ENCODE peak calls at places on chromosomes 12 and 14, in seven cellular contexts. F is transverse colon, C is coronary artery, L is retinal pigment epithelial cell, R is H1, G is psoas muscle, B is RWPE1. U is an unnamed sample.

GRCh38 chr12:69054343-69055056 is 121.5 kb upstream of the CPM start:
- DNase-seq in F (no peak), C (no peak), L (no peak), R (no peak), G (no peak), B (no peak), U (no peak)

GRCh38 chr12:116459921-116460666 is 99.1 kb upstream of the MAP1LC3B2 start:
- DNase-seq in F (peak), C (no peak), L (no peak), R (no peak), G (no peak), B (no peak), U (no peak)

GRCh38 chr14:98099527-98099926 is 1172.5 kb downstream of the BCL11B start:
- DNase-seq in F (no peak), C (no peak), L (no peak), R (no peak), G (no peak), B (no peak), U (no peak)

GRCh38 chr12:63814146-63814774 is 30.2 kb upstream of the SRGAP1 start:
- DNase-seq in F (no peak), C (no peak), L (no peak), R (no peak), G (no peak), B (no peak), U (no peak)

GRCh38 chr12:57603758-57604453 is 718 bp upstream of the DTX3 start:
- DNase-seq in F (peak), C (peak), L (no peak), R (no peak), G (peak), B (no peak), U (peak)

GRCh38 chr12:857611-858010 is 91.9 kb downstream of the RAD52 start:
- DNase-seq in F (no peak), C (no peak), L (no peak), R (no peak), G (peak), B (peak), U (peak)

GRCh38 chr12:52010152-52010622 is 3.4 kb downstream of the TAMALIN start:
- DNase-seq in F (peak), C (no peak), L (no peak), R (peak), G (peak), B (no peak), U (no peak)

GRCh38 chr14:61343991-61344405 is 22.6 kb downstream of the PRKCH start:
- DNase-seq in F (no peak), C (no peak), L (no peak), R (no peak), G (no peak), B (no peak), U (no peak)

GRCh38 chr12:2264622-2265306 is 212.0 kb downstream of the CACNA1C start:
- DNase-seq in F (peak), C (no peak), L (no peak), R (no peak), G (peak), B (peak), U (no peak)

GRCh38 chr12:117118838-117119591 is 19.8 kb upstream of the TESC start:
- DNase-seq in F (no peak), C (no peak), L (no peak), R (no peak), G (no peak), B (no peak), U (peak)

GRCh38 chr12:102676812-102677211 is 196.4 kb upstream of the IGF1 start:
- DNase-seq in F (no peak), C (no peak), L (no peak), R (no peak), G (no peak), B (no peak), U (no peak)

GRCh38 chr14:102046337-102047278 is 40.2 kb downstream of the HSP90AA1 start:
- DNase-seq in F (peak), C (peak), L (peak), R (peak), G (peak), B (peak), U (peak)

GRCh38 chr12:632102-632696 is 31.0 kb downstream of the NINJ2 start:
- DNase-seq in F (no peak), C (peak), L (peak), R (no peak), G (peak), B (peak), U (no peak)

GRCh38 chr12:10101042-10101579 is 2.3 kb upstream of the CLEC1A start:
- DNase-seq in F (no peak), C (no peak), L (no peak), R (no peak), G (no peak), B (peak), U (no peak)

GRCh38 chr12:96177013-96177412 is 17.2 kb upstream of the ELK3 start:
- DNase-seq in F (no peak), C (no peak), L (no peak), R (no peak), G (no peak), B (peak), U (no peak)

GRCh38 chr14:24816011-24816928 is 182.3 kb upstream of the GZMB start:
- DNase-seq in F (peak), C (no peak), L (no peak), R (no peak), G (no peak), B (no peak), U (no peak)

GRCh38 chr14:101193845-101194355 is 290.4 kb upstream of the RTL1 start:
- DNase-seq in F (no peak), C (peak), L (no peak), R (no peak), G (no peak), B (no peak), U (no peak)

GRCh38 chr12:46258129-46258528 is 10.7 kb downstream of the SLC38A1 start:
- DNase-seq in F (no peak), C (no peak), L (no peak), R (no peak), G (no peak), B (no peak), U (no peak)

GRCh38 chr12:570237-570925 is 92.9 kb downstream of the NINJ2 start:
- DNase-seq in F (peak), C (peak), L (peak), R (no peak), G (peak), B (peak), U (no peak)

GRCh38 chr12:128382946-128383739 is 116.2 kb downstream of the TMEM132C start:
- DNase-seq in F (no peak), C (no peak), L (no peak), R (no peak), G (no peak), B (no peak), U (no peak)

GRCh38 chr12:113932411-113933196 is 33.5 kb downstream of the RBM19 start:
- DNase-seq in F (no peak), C (no peak), L (no peak), R (no peak), G (peak), B (no peak), U (peak)

GRCh38 chr12:111180830-111181726 is 187.8 kb downstream of the PHETA1 start:
- DNase-seq in F (peak), C (no peak), L (no peak), R (no peak), G (peak), B (no peak), U (no peak)

GRCh38 chr14:21921453-21921852 is 247.8 kb upstream of the OR4E1 start:
- DNase-seq in F (no peak), C (no peak), L (no peak), R (no peak), G (no peak), B (no peak), U (no peak)

GRCh38 chr14:32329146-32329545 is at the start of gene AKAP6:
- DNase-seq in F (no peak), C (no peak), L (no peak), R (no peak), G (no peak), B (no peak), U (peak)

GRCh38 chr12:53751336-53752191 is at the start of gene CISTR:
- DNase-seq in F (peak), C (no peak), L (no peak), R (no peak), G (peak), B (no peak), U (peak)

GRCh38 chr14:31942216-31942841 is 134.8 kb upstream of the ARHGAP5 start:
- DNase-seq in F (no peak), C (no peak), L (no peak), R (no peak), G (no peak), B (no peak), U (no peak)

GRCh38 chr14:105052110-105052458 is 13.1 kb downstream of the GPR132 start:
- DNase-seq in F (no peak), C (no peak), L (no peak), R (no peak), G (no peak), B (no peak), U (no peak)

GRCh38 chr12:1929985-1930815 is 11.7 kb upstream of the CACNA2D4 start:
- DNase-seq in F (no peak), C (peak), L (no peak), R (no peak), G (no peak), B (no peak), U (peak)

GRCh38 chr14:67495827-67496226 is 7.3 kb upstream of the TMEM229B start:
- DNase-seq in F (no peak), C (no peak), L (no peak), R (no peak), G (no peak), B (no peak), U (no peak)

GRCh38 chr14:67500981-67501380 is 12.5 kb upstream of the TMEM229B start:
- DNase-seq in F (no peak), C (no peak), L (no peak), R (no peak), G (no peak), B (no peak), U (no peak)

GRCh38 chr14:67493092-67493717 is 4.7 kb upstream of the TMEM229B start:
- DNase-seq in F (no peak), C (no peak), L (no peak), R (no peak), G (no peak), B (no peak), U (no peak)

GRCh38 chr14:67497216-67497615 is 8.7 kb upstream of the TMEM229B start:
- DNase-seq in F (no peak), C (no peak), L (no peak), R (no peak), G (no peak), B (no peak), U (no peak)

GRCh38 chr14:67497716-67498115 is 9.2 kb upstream of the TMEM229B start:
- DNase-seq in F (no peak), C (no peak), L (no peak), R (no peak), G (no peak), B (no peak), U (no peak)
- TF ChIP-seq CTCF in F (no peak), C (no peak), L (no peak), R (no peak), G (no peak), B (no peak), U (no peak)

GRCh38 chr14:64159588-64159987 is 134.6 kb downstream of the ESR2 start:
- DNase-seq in F (no peak), C (no peak), L (no peak), R (no peak), G (no peak), B (no peak), U (no peak)
- TF ChIP-seq CTCF in F (no peak), C (no peak), L (no peak), R (peak), G (no peak), B (no peak), U (peak)

DNA sequence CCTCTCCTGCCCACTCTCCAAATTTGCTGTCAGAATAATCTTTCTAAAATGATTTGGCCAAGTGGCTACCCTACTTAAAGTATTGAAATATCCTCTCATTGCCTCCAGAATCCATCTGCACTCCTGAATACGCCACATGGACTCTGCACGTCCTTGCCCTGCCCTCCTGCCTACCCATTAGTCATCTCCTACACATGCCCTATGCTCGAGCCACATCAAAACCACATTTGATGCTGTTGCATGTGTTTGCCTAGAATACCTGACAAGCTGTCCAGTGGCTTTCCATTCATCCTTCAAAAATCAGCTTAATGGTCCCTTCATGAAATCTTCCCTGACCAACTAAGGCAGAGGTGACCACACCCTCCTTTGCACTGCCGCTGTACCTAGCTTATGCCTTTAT is 17.0 kb downstream of the VCPKMT start:
- DNase-seq in F (peak), C (no peak), L (no peak), R (no peak), G (no peak), B (peak), U (no peak)
- TF ChIP-seq CTCF in F (no peak), C (no peak), L (no peak), R (no peak), G (no peak), B (no peak), U (no peak)

GRCh38 chr14:23704890-23705289 is 68.7 kb downstream of the DHRS2 start:
- DNase-seq in F (no peak), C (no peak), L (no peak), R (no peak), G (no peak), B (no peak), U (no peak)
- TF ChIP-seq CTCF in F (no peak), C (no peak), L (no peak), R (no peak), G (no peak), B (no peak), U (no peak)

DNA sequence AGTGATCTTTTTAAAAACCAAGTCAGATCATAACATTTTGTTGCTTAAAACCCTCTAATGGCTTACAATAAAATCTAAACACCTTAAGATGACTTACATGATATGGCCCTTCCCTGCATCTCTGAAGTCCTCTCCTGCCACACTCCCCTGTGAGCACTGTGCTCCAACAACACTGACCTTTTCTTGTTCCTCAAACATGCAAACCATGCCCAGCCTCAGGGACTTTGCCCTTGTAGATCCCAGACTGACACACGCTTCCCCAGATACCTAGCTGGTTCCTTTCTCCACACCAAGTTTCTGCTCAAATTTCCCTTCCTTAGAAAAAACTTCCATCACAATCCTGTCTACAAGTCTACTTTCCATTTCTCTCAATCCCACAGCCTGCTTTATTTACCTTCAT is 128.6 kb downstream of the IPO8 start:
- DNase-seq in F (no peak), C (no peak), L (no peak), R (no peak), G (no peak), B (no peak), U (no peak)
- TF ChIP-seq CTCF in F (no peak), C (no peak), L (no peak), R (no peak), G (no peak), B (no peak), U (no peak)

DNA sequence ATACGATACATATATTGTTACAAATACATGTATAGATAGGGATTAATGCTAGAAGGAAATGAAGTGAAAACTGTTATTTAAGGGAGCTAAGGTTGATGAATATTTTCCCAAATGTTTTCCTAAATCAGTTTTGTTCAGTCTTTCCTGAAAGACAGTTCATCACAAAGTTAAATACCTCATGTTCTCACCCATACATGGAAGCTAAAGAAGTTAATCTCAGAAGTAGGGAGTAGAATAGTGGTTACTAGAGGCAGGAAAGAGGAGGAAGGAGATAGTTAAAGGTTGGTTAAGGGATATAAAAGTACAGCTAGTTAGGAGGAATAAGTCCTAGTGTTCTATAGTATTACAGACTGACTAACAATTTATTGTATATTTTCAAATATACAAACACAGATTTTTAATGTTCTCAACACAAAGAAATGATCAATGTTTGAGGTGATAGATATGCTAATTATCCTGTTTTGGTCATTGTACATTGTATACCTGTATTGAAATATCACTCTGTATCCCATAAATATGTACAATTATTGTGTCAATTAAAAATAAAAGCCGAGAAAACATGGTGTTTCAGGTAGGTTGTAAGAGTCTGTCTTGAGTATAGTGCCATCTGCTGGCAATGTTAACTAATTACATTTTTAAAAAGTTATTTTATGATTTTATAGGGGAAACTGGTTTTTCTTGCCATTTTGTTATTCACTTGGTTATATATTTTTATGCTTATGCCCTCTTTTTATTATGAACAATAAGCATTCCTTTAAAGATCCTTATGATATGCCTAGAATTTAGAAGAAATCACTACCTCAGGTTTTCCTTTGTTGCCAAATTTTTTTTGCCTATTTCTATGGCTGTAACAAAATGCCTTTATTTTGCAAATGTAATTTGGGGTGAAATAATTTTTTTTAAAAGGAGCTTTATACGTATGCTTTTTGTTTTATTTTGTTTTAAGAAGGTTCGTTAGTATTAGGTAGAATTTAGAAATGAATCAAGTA is 26.9 kb downstream of the ZDHHC17 start:
- DNase-seq in F (no peak), C (no peak), L (no peak), R (no peak), G (no peak), B (peak), U (no peak)
- TF ChIP-seq CTCF in F (peak), C (peak), L (peak), R (peak), G (peak), B (peak), U (peak)

GRCh38 chr12:21600196-21600595 is 4.5 kb downstream of the GYS2 start:
- DNase-seq in F (no peak), C (no peak), L (no peak), R (no peak), G (no peak), B (no peak), U (no peak)
- TF ChIP-seq CTCF in F (no peak), C (no peak), L (no peak), R (no peak), G (no peak), B (no peak), U (no peak)

GRCh38 chr14:36254020-36254614 is 66.3 kb downstream of the MBIP start:
- DNase-seq in F (no peak), C (no peak), L (no peak), R (no peak), G (no peak), B (no peak), U (no peak)
- TF ChIP-seq CTCF in F (no peak), C (no peak), L (peak), R (peak), G (no peak), B (no peak), U (no peak)

U was measured in dorsolateral prefrontal cortex.